ENCODE peak calls at places on chromosomes 5 and 9, in ten cellular contexts. L is RWPE1; Y is CD4-positive, alpha-beta T cell; F is fibroblast of mammary gland; U is kidney; D is GM10248; N is A673; E is kidney epithelial cell; X is CD8-positive, alpha-beta T cell; P is HCT116. Z is an unnamed sample.

GRCh38 chr5:153959134-153959957 is 79.4 kb downstream of the FAM114A2 start:
- DNase-seq in L (no peak), Y (no peak), F (peak), U (no peak), D (no peak), N (no peak), E (no peak), X (no peak), P (no peak), Z (no peak)

GRCh38 chr5:79119486-79119885 is 7.9 kb downstream of the BHMT start:
- DNase-seq in L (no peak), Y (no peak), F (peak), U (no peak), D (no peak), N (no peak), E (peak), X (no peak), P (no peak), Z (no peak)

GRCh38 chr9:16386579-16387077 is 483.8 kb downstream of the BNC2 start:
- DNase-seq in L (no peak), Y (no peak), F (no peak), U (no peak), D (no peak), N (no peak), E (no peak), X (no peak), P (no peak), Z (no peak)

GRCh38 chr9:4661165-4662095 is 664 bp upstream of the PLPP6 start:
- DNase-seq in L (no peak), Y (no peak), F (no peak), U (no peak), D (no peak), N (peak), E (no peak), X (no peak), P (no peak), Z (no peak)

GRCh38 chr5:173923236-173924104 is 35.3 kb downstream of the CPEB4 start:
- DNase-seq in L (no peak), Y (no peak), F (no peak), U (no peak), D (no peak), N (no peak), E (no peak), X (no peak), P (no peak), Z (no peak)

GRCh38 chr9:129567842-129568559 is 52.9 kb downstream of the C9orf50 start:
- DNase-seq in L (no peak), Y (no peak), F (peak), U (peak), D (no peak), N (peak), E (no peak), X (no peak), P (peak), Z (no peak)

GRCh38 chr5:53777864-53778618 is 217.6 kb downstream of the NDUFS4 start:
- DNase-seq in L (no peak), Y (no peak), F (no peak), U (no peak), D (no peak), N (no peak), E (no peak), X (no peak), P (no peak), Z (no peak)

GRCh38 chr5:109688647-109688998 is 1.1 kb upstream of the MAN2A1 start:
- DNase-seq in L (no peak), Y (no peak), F (peak), U (no peak), D (peak), N (peak), E (no peak), X (no peak), P (peak), Z (no peak)

GRCh38 chr5:162657076-162657475 is 589.5 kb downstream of the GABRG2 start:
- DNase-seq in L (no peak), Y (no peak), F (no peak), U (no peak), D (no peak), N (no peak), E (no peak), X (no peak), P (no peak), Z (no peak)

GRCh38 chr9:69001921-69002320 is 12.0 kb downstream of the PRKACG start:
- DNase-seq in L (no peak), Y (no peak), F (no peak), U (no peak), D (no peak), N (no peak), E (no peak), X (no peak), P (no peak), Z (no peak)

GRCh38 chr5:149638546-149639241 is 57.4 kb downstream of the ARHGEF37 start:
- DNase-seq in L (no peak), Y (no peak), F (no peak), U (no peak), D (no peak), N (no peak), E (no peak), X (no peak), P (no peak), Z (no peak)

GRCh38 chr5:168328804-168329203 is 37.4 kb downstream of the WWC1 start:
- DNase-seq in L (no peak), Y (no peak), F (no peak), U (no peak), D (no peak), N (peak), E (no peak), X (no peak), P (no peak), Z (no peak)

GRCh38 chr5:94459915-94460314 is 158.5 kb downstream of the KIAA0825 start:
- DNase-seq in L (no peak), Y (no peak), F (no peak), U (no peak), D (no peak), N (no peak), E (no peak), X (no peak), P (no peak), Z (no peak)

GRCh38 chr5:172564187-172564586 is 76.9 kb upstream of the NEURL1B start:
- DNase-seq in L (no peak), Y (no peak), F (no peak), U (peak), D (no peak), N (no peak), E (no peak), X (no peak), P (no peak), Z (no peak)

GRCh38 chr5:168291961-168292782 is 727 bp downstream of the WWC1 start:
- DNase-seq in L (peak), Y (no peak), F (no peak), U (peak), D (peak), N (no peak), E (no peak), X (no peak), P (no peak), Z (no peak)

GRCh38 chr5:172835246-172836030 is 1.4 kb downstream of the ERGIC1 start:
- DNase-seq in L (no peak), Y (no peak), F (peak), U (no peak), D (no peak), N (no peak), E (no peak), X (no peak), P (no peak), Z (no peak)

GRCh38 chr5:73135429-73136276 is 15.3 kb downstream of the TMEM171 start:
- DNase-seq in L (peak), Y (no peak), F (peak), U (no peak), D (no peak), N (peak), E (no peak), X (no peak), P (peak), Z (no peak)

GRCh38 chr5:1409386-1410110 is 35.7 kb downstream of the SLC6A3 start:
- DNase-seq in L (peak), Y (no peak), F (no peak), U (peak), D (peak), N (peak), E (no peak), X (no peak), P (no peak), Z (peak)

GRCh38 chr5:164958688-164959087 is 1453.3 kb downstream of the MAT2B start:
- DNase-seq in L (no peak), Y (no peak), F (peak), U (no peak), D (no peak), N (peak), E (no peak), X (no peak), P (no peak), Z (no peak)

GRCh38 chr5:80172067-80172690 is 83.7 kb downstream of the SERINC5 start:
- DNase-seq in L (no peak), Y (no peak), F (peak), U (no peak), D (no peak), N (no peak), E (no peak), X (no peak), P (no peak), Z (no peak)

GRCh38 chr5:171223927-171224326 is 85.1 kb upstream of the TLX3 start:
- DNase-seq in L (no peak), Y (no peak), F (no peak), U (no peak), D (no peak), N (no peak), E (no peak), X (no peak), P (no peak), Z (no peak)

GRCh38 chr5:171221931-171222330 is 87.1 kb upstream of the TLX3 start:
- DNase-seq in L (no peak), Y (no peak), F (no peak), U (no peak), D (no peak), N (no peak), E (no peak), X (no peak), P (no peak), Z (no peak)

GRCh38 chr5:171226864-171227263 is 82.2 kb upstream of the TLX3 start:
- DNase-seq in L (no peak), Y (no peak), F (peak), U (no peak), D (no peak), N (no peak), E (no peak), X (no peak), P (no peak), Z (no peak)

GRCh38 chr5:171226096-171226495 is 83.0 kb upstream of the TLX3 start:
- DNase-seq in L (no peak), Y (no peak), F (peak), U (no peak), D (no peak), N (no peak), E (no peak), X (no peak), P (no peak), Z (no peak)
- TF ChIP-seq CTCF in L (peak), Y (no peak), F (peak), U (no peak), D (no peak), N (peak), E (peak), X (no peak), P (no peak), Z (no peak)

DNA sequence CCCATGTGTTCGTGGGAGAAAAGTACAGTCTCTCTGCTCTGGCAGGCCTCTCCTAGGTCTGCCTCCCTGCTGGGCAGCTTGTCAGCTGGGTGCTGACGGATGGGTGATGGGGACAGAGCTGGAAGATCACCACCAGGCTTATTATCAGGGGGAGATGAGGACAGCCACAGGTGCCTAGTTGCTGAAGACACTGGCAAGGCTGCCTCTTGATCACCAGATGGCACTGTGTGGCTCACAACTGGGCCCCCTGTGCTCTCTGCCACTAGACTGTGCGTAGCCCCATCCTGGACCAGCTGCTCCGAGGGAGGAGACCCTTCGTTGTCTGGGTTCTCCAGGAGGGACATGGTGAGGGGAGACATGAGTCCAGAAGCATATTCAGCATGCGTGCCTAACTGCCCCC is 73.0 kb downstream of the KIF24 start:
- DNase-seq in L (no peak), Y (peak), F (no peak), U (no peak), D (no peak), N (no peak), E (no peak), X (no peak), P (no peak), Z (no peak)
- TF ChIP-seq CTCF in L (no peak), Y (no peak), F (peak), U (peak), D (peak), N (peak), E (peak), X (no peak), P (no peak), Z (no peak)

DNA sequence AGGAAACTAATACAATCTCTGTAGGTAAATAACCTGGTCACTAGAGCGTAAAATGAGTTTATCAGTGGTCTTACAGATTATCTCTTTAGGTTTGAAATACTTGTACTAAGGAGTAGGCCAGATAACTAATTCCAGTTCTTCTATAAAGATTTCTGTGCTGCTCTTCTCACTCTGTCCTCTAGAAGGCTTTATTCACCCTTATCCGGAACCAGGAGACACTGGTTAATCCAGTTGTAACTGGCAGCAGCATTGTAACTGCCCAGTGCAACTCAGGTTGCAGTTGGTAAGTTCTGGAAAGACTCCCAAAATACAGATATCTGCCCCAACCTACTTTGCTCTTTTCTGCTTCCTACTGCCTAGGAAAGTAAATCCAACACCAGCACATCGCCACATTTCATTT is 19.8 kb downstream of the C5orf22 start:
- DNase-seq in L (no peak), Y (no peak), F (no peak), U (no peak), D (no peak), N (no peak), E (no peak), X (no peak), P (no peak), Z (no peak)
- TF ChIP-seq CTCF in L (no peak), Y (no peak), F (no peak), U (no peak), D (no peak), N (no peak), E (no peak), X (no peak), P (no peak), Z (no peak)

GRCh38 chr5:75167345-75167744 is 69.3 kb downstream of the ANKRD31 start:
- DNase-seq in L (peak), Y (no peak), F (peak), U (no peak), D (no peak), N (peak), E (no peak), X (no peak), P (peak), Z (no peak)
- TF ChIP-seq CTCF in L (no peak), Y (no peak), F (peak), U (no peak), D (no peak), N (peak), E (peak), X (no peak), P (peak), Z (no peak)

GRCh38 chr5:140822281-140822629 is 842 bp downstream of the PCDHA5 start:
- DNase-seq in L (no peak), Y (no peak), F (no peak), U (no peak), D (no peak), N (no peak), E (no peak), X (no peak), P (no peak), Z (no peak)

GRCh38 chr5:140828402-140828737 is 610 bp downstream of the PCDHA6 start:
- DNase-seq in L (no peak), Y (no peak), F (no peak), U (no peak), D (no peak), N (peak), E (no peak), X (no peak), P (no peak), Z (no peak)

GRCh38 chr5:140823475-140823874 is 2.1 kb downstream of the PCDHA5 start:
- DNase-seq in L (no peak), Y (no peak), F (no peak), U (no peak), D (no peak), N (no peak), E (no peak), X (no peak), P (no peak), Z (no peak)

GRCh38 chr5:140827704-140828401 is at the start of gene PCDHA6:
- DNase-seq in L (no peak), Y (no peak), F (peak), U (no peak), D (no peak), N (peak), E (no peak), X (no peak), P (no peak), Z (no peak)
- TF ChIP-seq CTCF in L (no peak), Y (no peak), F (peak), U (no peak), D (no peak), N (peak), E (no peak), X (no peak), P (no peak), Z (no peak)

DNA sequence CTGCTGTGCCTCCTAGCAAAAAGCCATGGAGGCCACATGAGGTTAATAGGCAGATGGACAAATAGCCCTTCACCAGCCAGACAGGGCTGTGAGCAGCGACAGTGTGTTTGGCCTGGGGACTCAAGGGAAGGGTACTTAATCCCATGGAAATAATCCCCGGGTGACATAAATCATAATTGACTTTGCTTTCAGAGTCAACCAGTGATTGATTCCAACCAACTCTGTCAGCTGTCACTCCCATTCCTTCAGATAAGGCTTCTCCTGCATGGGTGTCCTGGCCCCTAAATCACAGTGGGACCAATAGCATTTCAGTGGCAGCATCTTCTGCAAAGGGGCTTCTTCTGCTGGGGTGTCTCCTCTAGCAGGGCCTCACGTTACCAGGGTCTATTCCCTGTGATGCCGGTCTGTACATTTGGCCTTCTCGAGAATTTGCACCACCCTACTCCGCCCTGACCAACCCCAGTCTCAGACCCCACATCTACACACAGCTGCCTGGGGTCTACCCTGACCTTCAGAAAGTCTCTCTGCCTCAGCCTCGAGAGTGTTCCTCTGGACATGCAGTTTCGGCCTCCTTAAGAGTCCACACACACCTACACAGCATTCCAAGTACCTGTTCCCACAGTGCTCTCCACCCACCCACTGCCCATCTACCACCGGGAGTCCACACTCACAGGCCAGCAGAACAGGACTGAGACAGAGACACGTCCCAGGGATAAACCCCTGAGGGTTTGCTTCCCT is 3.7 kb downstream of the CLTB start:
- DNase-seq in L (no peak), Y (no peak), F (no peak), U (no peak), D (no peak), N (no peak), E (no peak), X (no peak), P (no peak), Z (no peak)
- TF ChIP-seq CTCF in L (no peak), Y (no peak), F (no peak), U (no peak), D (no peak), N (no peak), E (no peak), X (no peak), P (no peak), Z (no peak)

DNA sequence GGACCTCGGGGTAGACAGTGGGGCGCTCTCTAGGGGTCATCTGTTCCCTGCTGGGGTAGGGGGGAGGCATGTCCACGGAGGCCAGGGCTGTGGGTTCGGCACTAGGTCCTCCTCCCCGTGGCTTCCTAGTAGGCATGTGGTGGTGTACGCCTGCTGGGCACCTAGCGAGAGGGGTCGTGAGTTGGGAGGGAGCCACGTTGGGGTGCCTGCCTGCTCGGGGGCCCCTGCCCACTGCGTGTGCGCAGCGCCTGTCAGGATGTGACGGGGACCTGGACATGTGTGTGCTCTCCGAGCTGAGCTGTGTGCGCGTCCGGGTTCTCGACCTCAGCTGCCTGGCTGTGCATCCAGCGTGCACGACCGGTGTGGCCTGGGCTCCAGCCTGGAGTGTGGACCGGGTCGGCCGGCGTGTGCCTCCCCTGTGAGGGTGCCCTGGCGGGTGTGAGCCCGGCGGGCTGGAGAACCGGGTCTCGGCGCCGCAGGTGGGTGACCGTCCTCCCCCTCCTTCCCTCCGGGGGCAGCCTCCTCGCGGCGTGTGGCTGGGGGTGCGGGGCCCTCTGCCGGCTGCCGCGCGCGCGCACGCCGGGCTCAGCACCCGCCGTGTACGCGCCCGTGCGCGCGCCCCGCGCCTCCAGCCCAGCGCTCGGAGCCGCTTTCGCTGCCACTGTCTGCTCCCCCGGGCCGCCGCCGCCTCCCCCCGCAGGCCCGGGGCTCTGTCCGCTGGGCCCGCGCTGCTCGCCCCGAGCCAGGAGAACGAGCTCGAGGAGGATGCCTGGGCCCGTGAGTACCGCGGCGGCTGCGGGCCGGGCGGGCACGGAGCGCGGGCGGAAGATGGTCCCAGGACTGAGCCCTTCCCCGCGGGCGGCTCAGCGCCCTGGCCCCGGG is at the start of gene PRR7:
- DNase-seq in L (peak), Y (peak), F (peak), U (peak), D (peak), N (peak), E (no peak), X (peak), P (no peak), Z (no peak)
- TF ChIP-seq CTCF in L (no peak), Y (no peak), F (no peak), U (no peak), D (peak), N (no peak), E (no peak), X (no peak), P (no peak), Z (no peak)

Z was measured in CD14-positive monocyte.